ENCODE peak calls at places on chromosomes 11 and 22, in six cellular contexts. N, C, X, Z, K and Y are unnamed samples.

GRCh38 chr22:40026641-40027040 is 31.9 kb downstream of the FAM83F start:
- DNase-seq in C (no peak), N (no peak), X (no peak), Z (no peak), K (no peak), Y (no peak)

GRCh38 chr22:20588092-20588842 is 80.9 kb downstream of the MED15 start:
- DNase-seq in C (no peak), K (no peak), Z (no peak), N (no peak), X (no peak), Y (no peak)

GRCh38 chr11:48003926-48004325 is 23.6 kb downstream of the PTPRJ start:
- DNase-seq in C (no peak), Z (no peak), K (no peak), N (no peak), X (no peak), Y (no peak)

GRCh38 chr11:64723907-64724862 is 1.2 kb upstream of the NRXN2 start:
- DNase-seq in K (no peak), N (no peak), Z (no peak), X (no peak), C (no peak), Y (no peak)

GRCh38 chr22:49233507-49234100 is 594.1 kb downstream of the BRD1 start:
- DNase-seq in Z (peak), N (no peak), C (no peak), K (no peak), X (no peak), Y (no peak)

GRCh38 chr11:12045914-12046635 is 37.6 kb upstream of the DKK3 start:
- DNase-seq in X (no peak), N (no peak), K (no peak), C (no peak), Z (no peak), Y (no peak)

GRCh38 chr11:82494988-82495432 is 238.7 kb downstream of the FAM181B start:
- DNase-seq in X (no peak), K (peak), Z (no peak), N (no peak), C (no peak), Y (no peak)

GRCh38 chr22:41146573-41146972 is 54.2 kb downstream of the EP300 start:
- DNase-seq in C (peak), Z (no peak), K (no peak), N (no peak), X (no peak), Y (no peak)

GRCh38 chr22:36311386-36312085 is 58.6 kb downstream of the APOL1 start:
- DNase-seq in N (no peak), Z (no peak), K (no peak), X (no peak), C (no peak), Y (no peak)

GRCh38 chr11:86735462-86736302 is 63.3 kb upstream of the ME3 start:
- DNase-seq in Z (no peak), X (no peak), C (peak), K (no peak), N (no peak), Y (no peak)

GRCh38 chr11:64406221-64406946 is 47.4 kb downstream of the RPS6KA4 start:
- DNase-seq in C (peak), N (no peak), K (no peak), X (peak), Z (no peak), Y (peak)

GRCh38 chr11:61120865-61121831 is 18.9 kb downstream of the CD5 start:
- DNase-seq in N (peak), Z (no peak), K (peak), C (peak), X (peak), Y (peak)

GRCh38 chr11:45022294-45023064 is 71.8 kb upstream of the TP53I11 start:
- DNase-seq in K (no peak), C (no peak), N (no peak), X (no peak), Z (no peak), Y (no peak)

GRCh38 chr11:24575392-24575791 is 78.5 kb downstream of the LUZP2 start:
- DNase-seq in Z (no peak), N (no peak), X (no peak), C (peak), K (no peak), Y (no peak)

GRCh38 chr11:132099692-132100091 is 729.3 kb downstream of the NTM start:
- DNase-seq in N (no peak), X (peak), K (peak), C (no peak), Z (no peak), Y (peak)

GRCh38 chr11:2345050-2345449 is 32.1 kb upstream of the CD81 start:
- DNase-seq in Z (no peak), X (no peak), K (no peak), C (no peak), N (no peak), Y (no peak)

GRCh38 chr11:75562048-75562835 is at the start of gene SERPINH1:
- DNase-seq in Z (peak), N (peak), X (peak), K (peak), C (peak), Y (peak)

GRCh38 chr22:23837911-23838685 is 708 bp downstream of the DERL3 start:
- DNase-seq in X (no peak), Z (no peak), N (no peak), K (no peak), C (no peak), Y (peak)